ENCODE peak calls at places on chromosomes 16 and 17, in eight cellular contexts. M is A549, F is K562, K is HL-60, H is HCT116, Q is SK-N-SH, U is GM23338, T is Panc1. G is an unnamed sample.

GRCh38 chr17:69057280-69057679 is 3.4 kb downstream of the ABCA9 start:
- DNase-seq in M (no peak), F (no peak), K (no peak), H (no peak), Q (no peak), U (no peak), T (no peak), G (no peak)

GRCh38 chr17:65576939-65577338 is 15.5 kb upstream of the AXIN2 start:
- DNase-seq in M (no peak), F (no peak), K (no peak), H (no peak), Q (no peak), U (no peak), T (no peak), G (no peak)

GRCh38 chr17:79993390-79994221 is 42.1 kb downstream of the TBC1D16 start:
- DNase-seq in M (peak; percentile 85), F (no peak), K (peak; percentile 94), H (no peak), Q (no peak), U (peak; percentile 69), T (no peak), G (no peak)

GRCh38 chr17:79398441-79398840 is 212.4 kb downstream of the RBFOX3 start:
- DNase-seq in M (no peak), F (no peak), K (no peak), H (no peak), Q (no peak), U (no peak), T (no peak), G (no peak)

GRCh38 chr16:89412811-89413210 is 77.5 kb downstream of the ANKRD11 start:
- DNase-seq in M (no peak), F (peak; percentile 32), K (no peak), H (no peak), Q (peak; percentile 61), U (peak; percentile 55), T (no peak), G (no peak)

GRCh38 chr16:58195344-58195743 is 2.6 kb downstream of the CSNK2A2 start:
- DNase-seq in M (no peak), F (no peak), K (no peak), H (no peak), Q (no peak), U (no peak), T (no peak), G (no peak)

GRCh38 chr17:52885882-52886281 is 727.4 kb upstream of the CA10 start:
- DNase-seq in M (no peak), F (no peak), K (no peak), H (no peak), Q (peak; percentile 9), U (no peak), T (no peak), G (no peak)

GRCh38 chr16:19418200-19418599 is 517 bp downstream of the TMC5 start:
- DNase-seq in M (no peak), F (no peak), K (no peak), H (no peak), Q (no peak), U (no peak), T (no peak), G (no peak)

GRCh38 chr17:16877102-16877501 is 94.8 kb downstream of the TNFRSF13B start:
- DNase-seq in M (no peak), F (no peak), K (no peak), H (no peak), Q (no peak), U (no peak), T (no peak), G (no peak)

GRCh38 chr16:52597073-52597771 is 50.3 kb upstream of the TOX3 start:
- DNase-seq in M (no peak), F (no peak), K (no peak), H (no peak), Q (no peak), U (no peak), T (no peak), G (no peak)

GRCh38 chr17:13835151-13835550 is 233.4 kb upstream of the HS3ST3A1 start:
- DNase-seq in M (no peak), F (no peak), K (no peak), H (no peak), Q (no peak), U (no peak), T (no peak), G (no peak)

GRCh38 chr17:74750327-74751069 is 2.1 kb downstream of the NHERF1 start:
- DNase-seq in M (no peak), F (no peak), K (no peak), H (no peak), Q (no peak), U (no peak), T (no peak), G (no peak)

GRCh38 chr17:17748179-17748578 is 66.9 kb downstream of the RAI1 start:
- DNase-seq in M (no peak), F (no peak), K (no peak), H (no peak), Q (no peak), U (peak; percentile 49), T (no peak), G (no peak)

GRCh38 chr17:73359987-73360410 is 48.2 kb upstream of the CDC42EP4 start:
- DNase-seq in M (no peak), F (no peak), K (no peak), H (peak; percentile 59), Q (peak; percentile 63), U (peak; percentile 91), T (no peak), G (no peak)

GRCh38 chr17:77197115-77197514 is 56.3 kb downstream of the SEC14L1 start:
- DNase-seq in M (no peak), F (no peak), K (no peak), H (no peak), Q (no peak), U (no peak), T (no peak), G (no peak)

GRCh38 chr16:87764600-87765472 is 950 bp downstream of the KLHDC4 start:
- DNase-seq in M (no peak), F (no peak), K (no peak), H (no peak), Q (peak; percentile 51), U (no peak), T (no peak), G (no peak)

GRCh38 chr16:4948903-4949766 is 9.0 kb upstream of the SEC14L5 start:
- DNase-seq in M (no peak), F (no peak), K (no peak), H (no peak), Q (no peak), U (no peak), T (no peak), G (no peak)

GRCh38 chr16:5069048-5069447 is 2.6 kb upstream of the ALG1 start:
- DNase-seq in M (no peak), F (no peak), K (no peak), H (no peak), Q (no peak), U (no peak), T (no peak), G (no peak)

DNA sequence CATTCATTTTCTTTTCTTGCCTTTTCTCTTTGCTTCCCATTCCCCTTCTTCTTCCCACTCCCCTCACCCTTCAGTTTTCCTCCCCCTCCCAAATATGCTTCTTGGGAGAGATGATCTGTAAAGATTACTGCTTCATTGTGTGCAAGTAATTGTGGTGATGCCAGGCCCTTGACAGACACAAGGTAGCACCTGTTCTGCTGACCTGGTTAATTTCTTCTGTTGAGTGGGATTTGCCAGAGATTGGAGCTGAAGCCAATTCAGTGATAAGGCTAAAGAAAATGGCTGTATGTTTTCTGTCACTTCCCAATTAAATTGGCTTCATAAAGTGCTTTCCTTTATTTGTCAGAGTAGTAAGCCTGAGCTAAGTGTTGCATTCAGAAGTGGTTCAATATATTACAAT is 44.5 kb downstream of the AATF start:
- DNase-seq in M (no peak), F (no peak), K (no peak), H (no peak), Q (peak; percentile 28), U (no peak), T (no peak), G (no peak)
- TF ChIP-seq REST in M (no peak), F (no peak), K (no peak), H (no peak), Q (no peak), U (no peak), T (no peak), G (no peak)

DNA sequence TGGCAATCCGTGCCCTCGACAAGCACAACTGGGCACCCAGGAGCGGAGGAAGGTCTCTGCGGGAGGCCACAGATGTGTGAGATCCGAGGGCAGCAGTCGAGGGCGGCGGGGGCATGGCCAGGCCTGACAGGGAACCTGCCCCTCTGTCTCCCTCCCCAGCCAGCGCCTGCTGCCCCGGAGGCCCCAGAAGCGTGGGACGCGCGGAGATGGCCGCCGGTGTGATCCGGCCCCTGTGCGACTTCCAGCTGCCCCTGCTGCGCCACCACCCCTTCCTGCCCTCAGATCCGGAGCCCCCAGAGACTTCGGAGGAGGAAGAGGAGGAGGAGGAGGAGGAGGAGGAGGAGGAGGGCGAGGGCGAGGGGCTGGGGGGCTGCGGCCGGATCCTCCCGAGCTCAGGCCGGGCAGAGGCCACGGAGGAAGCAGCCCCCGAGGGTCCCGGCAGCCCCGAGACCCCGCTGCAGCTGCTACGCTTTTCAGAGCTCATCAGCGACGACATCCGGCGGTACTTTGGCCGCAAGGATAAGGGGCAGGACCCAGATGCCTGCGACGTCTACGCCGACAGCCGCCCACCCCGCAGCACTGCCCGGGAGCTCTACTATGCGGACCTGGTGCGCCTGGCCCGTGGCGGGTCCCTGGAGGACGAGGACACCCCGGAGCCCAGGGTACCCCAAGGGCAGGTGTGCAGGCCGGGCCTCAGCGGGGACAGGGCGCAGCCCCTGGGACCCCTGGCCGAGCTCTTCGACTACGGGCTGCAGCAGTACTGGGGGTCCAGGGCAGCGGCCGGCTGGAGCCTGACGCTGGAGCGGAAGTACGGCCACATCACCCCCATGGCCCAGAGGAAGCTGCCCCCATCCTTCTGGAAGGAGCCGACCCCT is 1.7 kb downstream of the PERCC1 start:
- DNase-seq in M (no peak), F (no peak), K (no peak), H (no peak), Q (no peak), U (peak; percentile 29), T (no peak), G (no peak)
- TF ChIP-seq REST in M (no peak), F (no peak), K (no peak), H (no peak), Q (no peak), U (no peak), T (no peak), G (no peak)

GRCh38 chr16:56289412-56289811 is 98.1 kb downstream of the GNAO1 start:
- DNase-seq in M (no peak), F (no peak), K (no peak), H (no peak), Q (no peak), U (no peak), T (no peak), G (no peak)
- TF ChIP-seq REST in M (no peak), F (no peak), K (no peak), H (no peak), Q (no peak), U (no peak), T (no peak), G (no peak)

GRCh38 chr16:63617047-63617989 is 1504.5 kb downstream of the CDH11 start:
- DNase-seq in M (peak; percentile 41), F (no peak), K (no peak), H (no peak), Q (peak; percentile 57), U (peak; percentile 57), T (no peak), G (no peak)
- TF ChIP-seq REST in M (no peak), F (no peak), K (no peak), H (no peak), Q (no peak), U (no peak), T (no peak), G (no peak)